ENCODE peak calls at places on chromosome 18, in five cellular contexts. X, T, Q, M and O are unnamed samples. For H3K4me1, the result is how much of the 10 kb centered on the place peaks cover.

GRCh38 chr18:36828630-36829361 is at the start of the genes KIAA1328 and TPGS2:
- DNase-seq in X (peak), T (peak), Q (peak), M (peak), O (peak)

GRCh38 chr18:72848534-72849237 is 19.1 kb downstream of the NETO1 start:
- DNase-seq in X (no peak), T (no peak), Q (no peak), M (no peak), O (no peak)

GRCh38 chr18:37424507-37424906 is 141.1 kb downstream of the CELF4 start:
- DNase-seq in X (no peak), T (no peak), Q (no peak), M (no peak), O (no peak)

GRCh38 chr18:39346916-39347315 is 1781.3 kb upstream of the CELF4 start:
- DNase-seq in X (no peak), T (no peak), Q (no peak), M (no peak), O (no peak)

GRCh38 chr18:36872329-36872728 is 43.4 kb downstream of the KIAA1328 start:
- DNase-seq in X (no peak), T (no peak), Q (no peak), M (no peak), O (no peak)

GRCh38 chr18:50469380-50469781 is 90.5 kb upstream of the MAPK4 start:
- DNase-seq in X (no peak), T (no peak), Q (no peak), M (peak), O (peak)

GRCh38 chr18:7684357-7684756 is 117.2 kb downstream of the PTPRM start:
- DNase-seq in X (no peak), T (no peak), Q (no peak), M (no peak), O (no peak)

GRCh38 chr18:43279015-43279758 is 1.9 kb upstream of the SYT4 start:
- DNase-seq in X (no peak), T (no peak), Q (peak), M (no peak), O (no peak)

GRCh38 chr18:7272268-7273049 is 41.6 kb downstream of the LRRC30 start:
- DNase-seq in X (no peak), T (peak), Q (peak), M (peak), O (no peak)

GRCh38 chr18:10901329-10901728 is 248.0 kb downstream of the PIEZO2 start:
- DNase-seq in X (no peak), T (no peak), Q (no peak), M (no peak), O (no peak)

GRCh38 chr18:6370410-6370809 is 44.3 kb downstream of the L3MBTL4 start:
- DNase-seq in X (no peak), T (no peak), Q (no peak), M (no peak), O (no peak)

GRCh38 chr18:23307567-23308295 is 145.4 kb upstream of the RIOK3 start:
- DNase-seq in X (no peak), T (no peak), Q (peak), M (no peak), O (no peak)

GRCh38 chr18:29154758-29155725 is 978.1 kb upstream of the CDH2 start:
- DNase-seq in X (no peak), T (no peak), Q (peak), M (no peak), O (no peak)

GRCh38 chr18:111292-112014 is 46.9 kb upstream of the USP14 start:
- DNase-seq in X (peak), T (peak), Q (peak), M (peak), O (no peak)

GRCh38 chr18:64233855-64234254 is 85.0 kb upstream of the LINC00305 start:
- DNase-seq in X (no peak), T (no peak), Q (no peak), M (no peak), O (no peak)

GRCh38 chr18:68847219-68847860 is 49.5 kb downstream of the CCDC102B start:
- DNase-seq in X (peak), T (no peak), Q (peak), M (no peak), O (no peak)

GRCh38 chr18:35641916-35642315 is 60.4 kb downstream of the GALNT1 start:
- DNase-seq in X (no peak), T (no peak), Q (no peak), M (no peak), O (no peak)

GRCh38 chr18:25072205-25072604 is 279.8 kb downstream of the ZNF521 start:
- DNase-seq in X (no peak), T (no peak), Q (no peak), M (no peak), O (no peak)

GRCh38 chr18:25171334-25171733 is 180.6 kb downstream of the ZNF521 start:
- DNase-seq in X (no peak), T (no peak), Q (no peak), M (no peak), O (no peak)

GRCh38 chr18:79765491-79766245 is 32.1 kb upstream of the KCNG2 start:
- DNase-seq in X (no peak), T (no peak), Q (peak), M (no peak), O (peak)

GRCh38 chr18:3595282-3596273 is 145.6 kb downstream of the TGIF1 start:
- DNase-seq in X (peak), T (peak), Q (peak), M (no peak), O (peak)
- H3K4me1 ChIP-seq in X (half or more), T (under half), Q (under half), M (under half), O (under half)

GRCh38 chr18:46253498-46253897 is 149.3 kb downstream of the HAUS1 start:
- DNase-seq in X (no peak), T (no peak), Q (peak), M (no peak), O (no peak)
- H3K4me1 ChIP-seq in X (under half), T (under half), Q (under half), M (under half), O (under half)

GRCh38 chr18:32095571-32096229 is 4.0 kb downstream of the RNF138 start:
- DNase-seq in X (no peak), T (no peak), Q (no peak), M (no peak), O (no peak)
- H3K4me1 ChIP-seq in X (half or more), T (under half), Q (under half), M (under half), O (under half)

GRCh38 chr18:33720133-33720532 is 142.1 kb downstream of the ASXL3 start:
- DNase-seq in X (no peak), T (no peak), Q (peak), M (no peak), O (no peak)
- H3K4me1 ChIP-seq in X (under half), T (under half), Q (under half), M (under half), O (under half)

GRCh38 chr18:48943736-48944527 is 6.8 kb downstream of the SMAD7 start:
- DNase-seq in X (peak), T (peak), Q (peak), M (no peak), O (no peak)

GRCh38 chr18:48944634-48945033 is 6.1 kb downstream of the SMAD7 start:
- DNase-seq in X (no peak), T (no peak), Q (peak), M (no peak), O (no peak)

GRCh38 chr18:48942554-48943261 is 8.1 kb downstream of the SMAD7 start:
- DNase-seq in X (no peak), T (no peak), Q (peak), M (no peak), O (no peak)

GRCh38 chr18:48942086-48942485 is 8.7 kb downstream of the SMAD7 start:
- DNase-seq in X (no peak), T (no peak), Q (peak), M (no peak), O (no peak)

GRCh38 chr18:48943333-48943732 is 7.4 kb downstream of the SMAD7 start:
- DNase-seq in X (no peak), T (no peak), Q (peak), M (no peak), O (no peak)
- H3K4me1 ChIP-seq in X (half or more), T (under half), Q (half or more), M (half or more), O (under half)